ENCODE peak calls at places on chromosomes 11 and 22, in five cellular contexts. G is GM06990; H is GM12865; N is CD8-positive, alpha-beta memory T cell; L is fibroblast of lung. X is an unnamed sample.

GRCh38 chr11:130825621-130826020 is 90.7 kb downstream of the SNX19 start:
- DNase-seq in G (no peak), H (no peak), N (no peak), L (no peak), X (no peak)

GRCh38 chr11:120752668-120753067 is 241.1 kb downstream of the GRIK4 start:
- DNase-seq in G (no peak), H (no peak), N (no peak), L (no peak), X (no peak)

GRCh38 chr22:28023036-28023435 is 104.0 kb upstream of the PITPNB start:
- DNase-seq in G (no peak), H (no peak), N (no peak), L (no peak), X (no peak)

GRCh38 chr22:31055322-31056159 is 25.6 kb upstream of the SMTN start:
- DNase-seq in G (no peak), H (no peak), N (no peak), L (peak), X (no peak)

GRCh38 chr11:36019722-36020121 is 75.9 kb downstream of the LDLRAD3 start:
- DNase-seq in G (no peak), H (no peak), N (no peak), L (no peak), X (no peak)

GRCh38 chr11:2221591-2221990 is 48.8 kb downstream of the ASCL2 start:
- DNase-seq in G (no peak), H (no peak), N (no peak), L (no peak), X (no peak)

GRCh38 chr11:94049351-94049750 is 28.2 kb downstream of the HEPHL1 start:
- DNase-seq in G (no peak), H (no peak), N (no peak), L (no peak), X (no peak)

GRCh38 chr22:18050065-18050464 is 25.7 kb upstream of the MICAL3 start:
- DNase-seq in G (no peak), H (no peak), N (no peak), L (no peak), X (no peak)

GRCh38 chr22:36425977-36426523 is 38.3 kb upstream of the MYH9 start:
- DNase-seq in G (no peak), H (peak), N (no peak), L (no peak), X (no peak)

GRCh38 chr11:125108469-125108868 is 3.0 kb downstream of the TMEM218 start:
- DNase-seq in G (no peak), H (no peak), N (no peak), L (peak), X (no peak)

GRCh38 chr11:108647701-108648527 is 17.0 kb upstream of the DDX10 start:
- DNase-seq in G (peak), H (peak), N (peak), L (peak), X (peak)

GRCh38 chr11:60705895-60706294 is 6.5 kb downstream of the MS4A8 start:
- DNase-seq in G (no peak), H (no peak), N (no peak), L (no peak), X (no peak)

GRCh38 chr11:60699282-60699681 is at the start of gene MS4A8:
- DNase-seq in G (no peak), H (no peak), N (no peak), L (no peak), X (no peak)

GRCh38 chr11:60701509-60701818 is 2.1 kb downstream of the MS4A8 start:
- DNase-seq in G (no peak), H (no peak), N (no peak), L (no peak), X (no peak)

GRCh38 chr11:60703374-60703773 is 4.0 kb downstream of the MS4A8 start:
- DNase-seq in G (no peak), H (no peak), N (no peak), L (no peak), X (no peak)

DNA sequence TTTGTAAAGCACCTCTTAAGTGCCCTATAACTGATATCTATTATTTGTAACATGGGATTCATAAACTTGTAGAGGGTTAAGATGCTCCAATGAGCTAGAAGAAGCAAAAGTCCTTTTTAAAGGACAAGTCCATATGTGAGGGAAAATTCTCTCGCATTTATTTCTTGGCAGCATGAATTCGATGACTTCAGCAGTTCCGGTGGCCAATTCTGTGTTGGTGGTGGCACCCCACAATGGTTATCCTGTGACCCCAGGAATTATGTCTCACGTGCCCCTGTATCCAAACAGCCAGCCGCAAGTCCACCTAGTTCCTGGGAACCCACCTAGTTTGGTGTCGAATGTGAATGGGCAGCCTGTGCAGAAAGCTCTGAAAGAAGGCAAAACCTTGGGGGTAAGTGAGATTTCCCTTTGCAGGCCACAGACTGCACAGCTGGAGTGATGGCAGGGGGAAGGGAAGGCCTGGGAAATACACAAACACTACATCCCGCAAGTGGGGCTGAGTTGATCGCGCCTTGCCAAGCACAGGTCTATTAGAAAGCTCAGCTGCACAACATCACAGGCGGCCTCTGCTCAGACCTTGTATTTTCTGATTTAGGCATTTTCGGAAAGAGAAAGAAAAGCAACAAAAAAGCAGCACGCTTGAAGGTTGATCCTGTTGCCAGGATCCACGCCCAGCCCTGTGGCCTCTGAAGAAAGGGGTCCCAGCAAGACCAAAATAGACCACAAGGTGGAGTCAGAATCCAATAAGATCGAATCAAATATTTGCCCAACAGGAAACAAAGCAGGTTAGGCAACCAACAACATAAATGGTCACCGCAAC is 1.5 kb downstream of the MS4A8 start:
- DNase-seq in G (no peak), H (peak), N (no peak), L (no peak), X (peak)
- H3K4me3 ChIP-seq in G (no peak), H (no peak), N (no peak), L (no peak), X (no peak)

GRCh38 chr11:62574363-62575057 is 819 bp upstream of the EEF1G start:
- DNase-seq in G (no peak), H (peak), N (no peak), L (peak), X (no peak)
- H3K4me3 ChIP-seq in G (peak), H (peak), N (peak), L (peak), X (peak)

DNA sequence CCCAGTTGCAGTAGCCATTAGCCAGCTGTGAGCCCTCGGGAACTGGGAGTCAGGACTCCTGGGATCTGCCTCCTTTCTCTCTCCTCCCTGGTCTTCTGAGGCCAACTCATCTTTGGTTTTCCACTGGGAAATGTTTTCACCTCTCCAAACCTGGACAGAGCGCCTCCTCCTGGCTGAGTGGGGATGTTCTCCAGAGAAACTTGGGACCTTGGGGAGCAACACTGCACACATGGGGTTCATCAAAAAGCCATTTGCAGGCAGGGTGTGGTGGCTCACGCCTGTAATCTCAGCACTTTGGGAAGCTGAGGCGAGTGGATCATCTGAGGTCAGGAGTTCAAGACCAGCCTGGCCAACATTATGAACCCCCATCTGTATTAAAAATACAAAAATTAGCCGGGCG is 145.4 kb downstream of the NECTIN1 start:
- DNase-seq in G (no peak), H (no peak), N (no peak), L (no peak), X (no peak)
- H3K4me3 ChIP-seq in G (no peak), H (no peak), N (no peak), L (no peak), X (no peak)

DNA sequence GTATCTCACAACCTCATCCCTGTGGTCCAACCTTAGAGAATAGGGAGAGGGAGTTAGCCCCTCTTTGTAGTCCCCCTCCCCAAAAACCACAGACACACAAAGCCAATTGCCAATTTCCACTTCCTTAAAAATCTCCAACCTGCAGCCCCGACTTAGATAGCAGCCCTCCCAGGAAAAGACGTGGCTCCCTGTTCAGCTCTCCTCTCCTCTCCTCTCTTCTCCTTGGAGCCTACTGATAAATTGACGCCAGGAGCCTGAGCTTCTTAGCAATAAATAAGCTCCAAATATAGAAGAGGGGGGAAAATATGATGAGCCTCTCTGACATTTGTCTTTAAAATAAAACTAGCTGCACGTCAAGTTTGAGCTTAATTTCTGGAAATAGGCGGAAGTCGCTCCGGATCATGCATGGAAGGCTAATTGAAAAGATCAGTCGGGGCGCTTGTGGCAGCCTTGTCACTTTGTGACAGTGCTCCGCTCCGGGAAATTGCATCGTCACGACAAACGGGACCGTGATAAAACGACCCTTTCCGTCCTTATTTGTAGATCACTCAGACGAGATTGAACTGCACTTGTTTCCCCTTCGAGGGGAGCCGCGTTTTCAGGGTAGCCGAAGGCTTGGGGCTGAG is 7.2 kb downstream of the PAX6 start:
- DNase-seq in G (no peak), H (no peak), N (no peak), L (peak), X (no peak)
- H3K4me3 ChIP-seq in G (no peak), H (no peak), N (no peak), L (no peak), X (no peak)

GRCh38 chr22:49878206-49878605 is 24.6 kb downstream of the ZBED4 start:
- DNase-seq in G (no peak), H (no peak), N (no peak), L (no peak), X (no peak)

GRCh38 chr22:49877642-49878041 is 24.0 kb downstream of the ZBED4 start:
- DNase-seq in G (no peak), H (no peak), N (no peak), L (no peak), X (no peak)

GRCh38 chr22:49880281-49880680 is 26.6 kb downstream of the ZBED4 start:
- DNase-seq in G (no peak), H (peak), N (no peak), L (peak), X (peak)

GRCh38 chr22:49881856-49882255 is 28.2 kb downstream of the ZBED4 start:
- DNase-seq in G (no peak), H (peak), N (no peak), L (no peak), X (no peak)

GRCh38 chr22:49879871-49880270 is 26.2 kb downstream of the ZBED4 start:
- DNase-seq in G (no peak), H (no peak), N (no peak), L (no peak), X (no peak)
- H3K4me3 ChIP-seq in G (peak), H (peak), N (no peak), L (no peak), X (peak)